ENCODE peak calls at places on chromosomes 3 and 15, in four cellular contexts. T is head of caudate nucleus; E is activated naive CD4-positive, alpha-beta T cell treated with Interleukin-2 at 50 U/mL for 16 hours; R is prostate gland. U is an unnamed sample.

GRCh38 chr3:116453676-116454346 is 8.5 kb upstream of the LSAMP start:
- DNase-seq in T (no peak), E (no peak), R (no peak), U (peak)

GRCh38 chr3:57423335-57423734 is 120.8 kb downstream of the DNAH12 start:
- DNase-seq in T (no peak), E (no peak), R (no peak), U (no peak)

GRCh38 chr3:72888546-72889309 is 882 bp downstream of the GXYLT2 start:
- DNase-seq in T (no peak), E (no peak), R (peak), U (no peak)

GRCh38 chr15:40463279-40463678 is 7.5 kb upstream of the CHST14 start:
- DNase-seq in T (no peak), E (no peak), R (no peak), U (no peak)

GRCh38 chr3:25460751-25461150 is 32.7 kb downstream of the RARB start:
- DNase-seq in T (no peak), E (no peak), R (no peak), U (no peak)

GRCh38 chr3:188037965-188038581 is 115.9 kb upstream of the LPP start:
- DNase-seq in T (no peak), E (no peak), R (no peak), U (no peak)

GRCh38 chr15:39792025-39792893 is 9.6 kb upstream of the FSIP1 start:
- DNase-seq in T (no peak), E (no peak), R (no peak), U (no peak)

GRCh38 chr3:53193466-53194217 is 32.6 kb downstream of the PRKCD start:
- DNase-seq in T (no peak), E (no peak), R (no peak), U (no peak)

GRCh38 chr3:59733041-59733809 is 683.4 kb upstream of the CFAP20DC start:
- DNase-seq in T (no peak), E (no peak), R (no peak), U (no peak)

GRCh38 chr15:58396181-58396580 is 35.6 kb upstream of the LIPC start:
- DNase-seq in T (no peak), E (no peak), R (no peak), U (no peak)

GRCh38 chr15:69576035-69576526 is 123.5 kb downstream of the RPLP1 start:
- DNase-seq in T (peak), E (peak), R (peak), U (no peak)

GRCh38 chr3:18418173-18418572 is 7.0 kb downstream of the SATB1 start:
- DNase-seq in T (no peak), E (no peak), R (no peak), U (no peak)

GRCh38 chr15:83835384-83836010 is 181.6 kb downstream of the ADAMTSL3 start:
- DNase-seq in T (no peak), E (no peak), R (no peak), U (no peak)

GRCh38 chr3:31167666-31168065 is 273.2 kb upstream of the GADL1 start:
- DNase-seq in T (no peak), E (no peak), R (no peak), U (no peak)

GRCh38 chr15:40067921-40068624 is 29.1 kb upstream of the SRP14 start:
- DNase-seq in T (no peak), E (no peak), R (no peak), U (no peak)

GRCh38 chr3:127233371-127233770 is 40.4 kb downstream of the PRR23E start:
- DNase-seq in T (no peak), E (no peak), R (no peak), U (no peak)

GRCh38 chr3:169847896-169848295 is 21.8 kb downstream of the LRRC31 start:
- DNase-seq in T (no peak), E (no peak), R (no peak), U (no peak)

GRCh38 chr15:89958107-89958805 is 42.9 kb upstream of the ZNF710 start:
- DNase-seq in T (no peak), E (no peak), R (peak), U (no peak)

GRCh38 chr3:30749230-30749629 is 142.8 kb downstream of the TGFBR2 start:
- DNase-seq in T (no peak), E (no peak), R (no peak), U (no peak)

GRCh38 chr3:142448424-142448823 is 587 bp upstream of the XRN1 start:
- DNase-seq in T (no peak), E (no peak), R (no peak), U (peak)

GRCh38 chr3:151787626-151788025 is 26.3 kb upstream of the AADAC start:
- DNase-seq in T (no peak), E (no peak), R (no peak), U (no peak)

GRCh38 chr3:77348244-77348855 is 308.5 kb downstream of the ROBO2 start:
- DNase-seq in T (no peak), E (no peak), R (no peak), U (no peak)